ENCODE peak calls at places on chromosomes 12 and 14, in six cellular contexts. B is left colon; I is activated naive CD4-positive, alpha-beta T cell treated with anti-CD3 and anti-CD28 coated beads, Interleukin-2, amount 50 U/mL, for 72 hours; O is T-helper 2 cell; D is T-cell; E is stimulated activated CD8-positive, alpha-beta memory T cell treated with anti-CD3 and anti-CD28 coated beads, Interleukin-4, amount 100 ng/mL, for 1 hour. S is an unnamed sample.

GRCh38 chr12:122528582-122528981 is 1.5 kb downstream of the KNTC1 start:
- DNase-seq in B (no peak), I (no peak), O (no peak), D (no peak), E (no peak), S (no peak)

GRCh38 chr12:85866929-85867776 is 6.9 kb upstream of the NTS start:
- DNase-seq in B (no peak), I (no peak), O (no peak), D (no peak), E (no peak), S (no peak)

GRCh38 chr12:4154672-4155225 is 118.8 kb upstream of the CCND2 start:
- DNase-seq in B (no peak), I (no peak), O (no peak), D (no peak), E (no peak), S (no peak)

GRCh38 chr12:42716521-42716920 is 127.0 kb upstream of the PRICKLE1 start:
- DNase-seq in B (no peak), I (no peak), O (no peak), D (no peak), E (no peak), S (no peak)

GRCh38 chr12:83827860-83828259 is 1084.7 kb downstream of the SLC6A15 start:
- DNase-seq in B (no peak), I (no peak), O (no peak), D (no peak), E (no peak), S (no peak)

GRCh38 chr14:90518941-90519256 is 122.1 kb downstream of the CALM1 start:
- DNase-seq in B (peak), I (no peak), O (no peak), D (peak), E (no peak), S (no peak)

GRCh38 chr14:31000629-31001338 is 24.7 kb upstream of the AP4S1 start:
- DNase-seq in B (no peak), I (no peak), O (no peak), D (no peak), E (no peak), S (no peak)

GRCh38 chr12:54370218-54370730 is 6.0 kb upstream of the GPR84 start:
- DNase-seq in B (peak), I (no peak), O (no peak), D (no peak), E (no peak), S (peak)

GRCh38 chr12:49953961-49954835 is 3.7 kb downstream of the AQP2 start:
- DNase-seq in B (no peak), I (no peak), O (no peak), D (no peak), E (no peak), S (no peak)

GRCh38 chr14:90968025-90968424 is 92.4 kb downstream of the RPS6KA5 start:
- DNase-seq in B (no peak), I (no peak), O (no peak), D (no peak), E (no peak), S (no peak)

GRCh38 chr12:89160716-89161123 is 191.6 kb downstream of the DUSP6 start:
- DNase-seq in B (peak), I (no peak), O (no peak), D (no peak), E (no peak), S (no peak)